ENCODE peak calls at places on chromosomes 3 and 15, in six cellular contexts. U is ovary, O is HepG2, X is adrenal gland, W is heart left ventricle, K is uterus. N is an unnamed sample.

GRCh38 chr3:19901337-19901736 is 32.7 kb downstream of the EFHB start:
- DNase-seq in U (no peak), O (no peak), X (no peak), W (no peak), K (no peak), N (peak)

GRCh38 chr3:49654955-49655556 is 19.1 kb upstream of the APEH start:
- DNase-seq in U (no peak), O (no peak), X (no peak), W (no peak), K (no peak), N (no peak)

GRCh38 chr3:51539291-51539891 is 872 bp downstream of the RAD54L2 start:
- DNase-seq in U (no peak), O (no peak), X (peak), W (peak), K (peak), N (peak)

GRCh38 chr3:50157821-50158556 is 2.9 kb downstream of the SEMA3F start:
- DNase-seq in U (no peak), O (no peak), X (no peak), W (no peak), K (no peak), N (no peak)

GRCh38 chr15:39442898-39443297 is 138.0 kb upstream of the THBS1 start:
- DNase-seq in U (no peak), O (no peak), X (no peak), W (no peak), K (no peak), N (no peak)

GRCh38 chr3:174202561-174202960 is 656.6 kb upstream of the NAALADL2 start:
- DNase-seq in U (no peak), O (no peak), X (no peak), W (no peak), K (no peak), N (no peak)

GRCh38 chr15:78037779-78038305 is 39.7 kb downstream of the TBC1D2B start:
- DNase-seq in U (no peak), O (no peak), X (no peak), W (no peak), K (no peak), N (peak)

GRCh38 chr3:120021523-120021922 is 72.7 kb downstream of the GSK3B start:
- DNase-seq in U (no peak), O (no peak), X (no peak), W (no peak), K (no peak), N (no peak)

GRCh38 chr3:167451282-167451681 is 22.6 kb downstream of the SERPINI2 start:
- DNase-seq in U (no peak), O (no peak), X (no peak), W (no peak), K (no peak), N (no peak)

GRCh38 chr3:100796556-100796955 is 87.3 kb downstream of the TFG start:
- DNase-seq in U (no peak), O (no peak), X (no peak), W (no peak), K (no peak), N (peak)

GRCh38 chr3:43218156-43218555 is 68.2 kb upstream of the SNRK start:
- DNase-seq in U (no peak), O (no peak), X (no peak), W (no peak), K (no peak), N (no peak)

GRCh38 chr15:65032823-65033537 is 3.5 kb upstream of the MTFMT start:
- DNase-seq in U (no peak), O (peak), X (peak), W (peak), K (peak), N (peak)

GRCh38 chr15:76988874-76989780 is 5.8 kb upstream of the PSTPIP1 start:
- DNase-seq in U (no peak), O (no peak), X (no peak), W (peak), K (no peak), N (peak)

GRCh38 chr3:7568526-7569184 is 707.7 kb downstream of the GRM7 start:
- DNase-seq in U (no peak), O (no peak), X (no peak), W (no peak), K (no peak), N (no peak)

GRCh38 chr3:98921957-98922356 is 20.5 kb upstream of the DCBLD2 start:
- DNase-seq in U (no peak), O (no peak), X (no peak), W (no peak), K (no peak), N (no peak)

GRCh38 chr3:146283796-146284485 is 33.0 kb upstream of the PLSCR4 start:
- DNase-seq in U (no peak), O (peak), X (no peak), W (no peak), K (no peak), N (no peak)

GRCh38 chr3:196288141-196288460 is 575 bp upstream of the PCYT1A start:
- DNase-seq in U (no peak), O (no peak), X (no peak), W (no peak), K (no peak), N (no peak)

GRCh38 chr3:80682235-80682634 is 914.4 kb upstream of the ROBO1 start:
- DNase-seq in U (no peak), O (no peak), X (no peak), W (no peak), K (no peak), N (no peak)
- TF ChIP-seq POLR2A in U (no peak), O (no peak), X (no peak), W (no peak), K (no peak), N (no peak)

DNA sequence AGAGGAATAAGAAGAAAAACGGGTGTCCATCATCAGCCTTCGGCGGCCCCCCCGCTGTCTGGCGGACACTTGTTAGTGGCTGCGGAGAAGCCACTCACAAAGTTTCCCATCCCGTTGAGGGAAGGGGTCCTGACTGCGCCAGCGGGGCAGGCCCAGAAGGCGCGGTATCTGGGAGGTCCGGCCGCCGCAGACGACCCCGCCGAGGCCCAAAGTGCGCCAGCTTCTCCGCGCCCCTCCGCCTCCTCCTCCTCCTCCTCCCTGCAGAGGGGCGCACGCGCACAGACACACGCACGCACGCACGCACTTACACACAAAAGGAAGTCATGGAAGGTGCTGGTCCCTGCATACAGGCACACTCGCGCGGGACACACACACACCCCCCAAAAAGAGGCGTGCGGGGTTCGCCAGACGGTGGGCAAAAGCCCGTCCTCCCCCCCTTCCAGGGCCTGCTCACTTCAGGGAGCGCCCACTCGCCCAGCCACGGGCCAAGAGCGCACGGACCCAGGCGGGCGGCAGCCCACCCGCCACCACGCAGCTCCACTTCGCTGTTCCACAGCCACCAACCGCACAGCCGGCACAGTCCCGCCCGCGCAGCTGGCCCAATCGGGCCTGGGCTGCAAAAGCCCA is 18.0 kb downstream of the ZNF148 start:
- DNase-seq in U (peak), O (peak), X (peak), W (peak), K (no peak), N (peak)
- TF ChIP-seq POLR2A in U (no peak), O (peak), X (no peak), W (no peak), K (no peak), N (peak)

GRCh38 chr15:26712350-26712749 is 60.5 kb downstream of the GABRB3 start:
- DNase-seq in U (no peak), O (no peak), X (no peak), W (no peak), K (no peak), N (no peak)
- TF ChIP-seq POLR2A in U (no peak), O (no peak), X (no peak), W (no peak), K (no peak), N (no peak)

GRCh38 chr3:128491900-128492352 is 1.1 kb downstream of the GATA2 start:
- DNase-seq in U (no peak), O (no peak), X (no peak), W (no peak), K (peak), N (peak)

GRCh38 chr3:128491071-128491899 is 1.7 kb downstream of the GATA2 start:
- DNase-seq in U (no peak), O (no peak), X (no peak), W (peak), K (peak), N (peak)

GRCh38 chr3:128493221-128494151 is 485 bp upstream of the GATA2 start:
- DNase-seq in U (no peak), O (no peak), X (no peak), W (no peak), K (peak), N (peak)

GRCh38 chr3:128494152-128494650 is 1.2 kb upstream of the GATA2 start:
- DNase-seq in U (no peak), O (no peak), X (no peak), W (no peak), K (peak), N (no peak)

GRCh38 chr3:128492353-128493220 is at the start of gene GATA2:
- DNase-seq in U (no peak), O (no peak), X (no peak), W (no peak), K (peak), N (peak)
- TF ChIP-seq POLR2A in U (no peak), O (no peak), X (peak), W (no peak), K (no peak), N (peak)

GRCh38 chr3:171774516-171774915 is 35.8 kb downstream of the PLD1 start:
- DNase-seq in U (no peak), O (no peak), X (no peak), W (no peak), K (no peak), N (no peak)

GRCh38 chr3:171772427-171773056 is 37.7 kb downstream of the PLD1 start:
- DNase-seq in U (peak), O (peak), X (peak), W (peak), K (peak), N (peak)

GRCh38 chr3:171768281-171768925 is 41.9 kb downstream of the PLD1 start:
- DNase-seq in U (no peak), O (no peak), X (peak), W (no peak), K (no peak), N (no peak)

GRCh38 chr3:171775943-171776342 is 34.3 kb downstream of the PLD1 start:
- DNase-seq in U (no peak), O (no peak), X (no peak), W (no peak), K (no peak), N (no peak)

GRCh38 chr3:171770689-171771620 is 39.3 kb downstream of the PLD1 start:
- DNase-seq in U (peak), O (peak), X (peak), W (peak), K (peak), N (peak)
- TF ChIP-seq POLR2A in U (peak), O (no peak), X (no peak), W (peak), K (peak), N (no peak)

GRCh38 chr3:114834175-114834940 is 312.7 kb downstream of the ZBTB20 start:
- DNase-seq in U (no peak), O (no peak), X (no peak), W (no peak), K (no peak), N (no peak)

GRCh38 chr3:114824014-114824413 is 323.1 kb downstream of the ZBTB20 start:
- DNase-seq in U (no peak), O (no peak), X (no peak), W (no peak), K (no peak), N (no peak)

GRCh38 chr3:114830652-114831051 is 316.4 kb downstream of the ZBTB20 start:
- DNase-seq in U (no peak), O (no peak), X (no peak), W (no peak), K (no peak), N (no peak)

GRCh38 chr3:114827495-114827894 is 319.6 kb downstream of the ZBTB20 start:
- DNase-seq in U (no peak), O (peak), X (peak), W (no peak), K (no peak), N (peak)

DNA sequence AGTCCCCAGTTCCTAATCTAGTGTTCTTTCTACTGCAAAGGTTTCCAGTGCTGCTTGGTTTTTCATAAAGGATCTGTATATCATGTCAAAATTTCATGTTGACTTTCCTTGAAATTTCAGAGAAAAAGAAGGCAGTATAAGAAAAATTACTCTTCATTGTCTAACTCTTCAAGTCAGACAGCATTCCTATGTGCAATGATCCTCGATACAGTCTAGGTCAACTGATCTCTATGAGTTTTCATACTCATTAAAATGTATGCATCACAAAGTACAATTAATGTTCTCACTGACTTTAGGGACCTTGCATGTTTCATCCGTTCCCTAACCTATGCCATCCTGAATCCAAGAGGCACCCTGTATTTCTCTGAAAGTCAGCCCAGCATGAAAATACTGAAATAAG is 317.3 kb downstream of the ZBTB20 start:
- DNase-seq in U (no peak), O (no peak), X (no peak), W (no peak), K (no peak), N (no peak)
- TF ChIP-seq POLR2A in U (no peak), O (no peak), X (no peak), W (no peak), K (no peak), N (no peak)

GRCh38 chr15:69591905-69592508 is 139.4 kb downstream of the RPLP1 start:
- DNase-seq in U (no peak), O (peak), X (no peak), W (no peak), K (no peak), N (no peak)
- TF ChIP-seq POLR2A in U (no peak), O (no peak), X (no peak), W (no peak), K (no peak), N (no peak)